ENCODE peak calls at places on chromosomes 7 and 10, in four cellular contexts. B is Panc1, S is thyroid gland, K is upper lobe of right lung. Z is an unnamed sample.

GRCh38 chr10:30079423-30079822 is 20.0 kb upstream of the JCAD start:
- DNase-seq in B (no peak), S (no peak), K (no peak), Z (no peak)

GRCh38 chr10:96407560-96408069 is 48.8 kb upstream of the OPALIN start:
- DNase-seq in B (no peak), S (no peak), K (no peak), Z (no peak)

GRCh38 chr7:138879356-138879755 is 81.4 kb upstream of the ATP6V0A4 start:
- DNase-seq in B (no peak), S (no peak), K (no peak), Z (no peak)

GRCh38 chr7:73703985-73704639 is 15.4 kb downstream of the STX1A start:
- DNase-seq in B (no peak), S (no peak), K (peak), Z (peak)

GRCh38 chr10:129530486-129531065 is 63.5 kb downstream of the MGMT start:
- DNase-seq in B (no peak), S (no peak), K (no peak), Z (no peak)

GRCh38 chr10:1149793-1150637 is 93.8 kb downstream of the WDR37 start:
- DNase-seq in B (no peak), S (no peak), K (peak), Z (no peak)

GRCh38 chr10:86599729-86600128 is 54.6 kb upstream of the OPN4 start:
- DNase-seq in B (no peak), S (no peak), K (no peak), Z (no peak)

GRCh38 chr10:33772370-33773331 is 438.2 kb upstream of the NRP1 start:
- DNase-seq in B (no peak), S (peak), K (no peak), Z (no peak)

GRCh38 chr10:50990568-50991495 is 83.5 kb upstream of the PRKG1 start:
- DNase-seq in B (no peak), S (peak), K (peak), Z (peak)

GRCh38 chr7:22554184-22554583 is 54.2 kb upstream of the STEAP1B start:
- DNase-seq in B (no peak), S (no peak), K (no peak), Z (no peak)

GRCh38 chr10:34598972-34599371 is 216.1 kb downstream of the PARD3 start:
- DNase-seq in B (no peak), S (no peak), K (no peak), Z (no peak)

GRCh38 chr7:3043544-3044395 is at the start of gene CARD11:
- DNase-seq in B (no peak), S (no peak), K (no peak), Z (no peak)

GRCh38 chr10:52436664-52437063 is 122.6 kb downstream of the DKK1 start:
- DNase-seq in B (no peak), S (no peak), K (no peak), Z (no peak)

GRCh38 chr7:108015740-108016139 is 12.8 kb upstream of the LAMB1 start:
- DNase-seq in B (no peak), S (no peak), K (no peak), Z (no peak)

GRCh38 chr10:118742787-118743186 is 12.0 kb downstream of the CACUL1 start:
- DNase-seq in B (no peak), S (no peak), K (no peak), Z (no peak)

GRCh38 chr7:605661-606450 is 86.2 kb upstream of the PDGFA start:
- DNase-seq in B (no peak), S (no peak), K (no peak), Z (no peak)

GRCh38 chr10:118687472-118687871 is 67.3 kb downstream of the CACUL1 start:
- DNase-seq in B (no peak), S (no peak), K (no peak), Z (no peak)

GRCh38 chr10:8369666-8370065 is 315.2 kb downstream of the GATA3 start:
- DNase-seq in B (no peak), S (no peak), K (no peak), Z (no peak)

DNA sequence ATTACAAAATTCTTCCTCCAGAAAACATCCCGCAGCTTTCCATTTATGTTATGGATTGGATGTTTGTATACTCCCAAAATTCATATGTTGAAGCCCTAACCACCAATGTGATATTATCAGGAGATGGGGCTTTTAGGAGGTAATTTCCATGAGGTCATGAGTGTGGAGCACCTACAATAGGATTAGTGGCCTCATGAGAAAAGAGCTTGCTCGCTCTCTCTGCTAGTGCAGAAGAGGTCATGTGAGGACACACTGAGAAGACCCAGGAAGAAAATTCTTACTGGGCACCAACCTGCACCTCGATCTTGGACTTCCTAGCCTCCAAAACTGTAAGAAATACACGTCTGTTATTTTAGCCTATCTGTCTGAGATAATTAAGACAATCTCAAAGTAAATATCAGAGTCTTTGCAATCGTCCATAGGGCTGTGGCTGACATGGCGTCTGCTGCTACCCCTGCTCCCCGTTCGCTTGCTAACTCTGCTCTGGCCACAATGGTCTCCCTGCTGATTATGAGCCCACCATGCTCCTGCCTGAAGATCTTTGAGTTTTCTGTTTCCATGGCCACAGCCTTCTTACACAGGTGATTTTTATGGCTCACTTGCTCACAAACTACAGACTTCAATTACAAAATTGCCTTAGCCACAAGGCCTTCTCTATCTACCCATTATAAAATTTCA is 333.3 kb downstream of the CACNA2D1 start:
- DNase-seq in B (no peak), S (no peak), K (no peak), Z (no peak)
- H3K4me3 ChIP-seq in B (no peak), S (no peak), K (no peak), Z (no peak)

DNA sequence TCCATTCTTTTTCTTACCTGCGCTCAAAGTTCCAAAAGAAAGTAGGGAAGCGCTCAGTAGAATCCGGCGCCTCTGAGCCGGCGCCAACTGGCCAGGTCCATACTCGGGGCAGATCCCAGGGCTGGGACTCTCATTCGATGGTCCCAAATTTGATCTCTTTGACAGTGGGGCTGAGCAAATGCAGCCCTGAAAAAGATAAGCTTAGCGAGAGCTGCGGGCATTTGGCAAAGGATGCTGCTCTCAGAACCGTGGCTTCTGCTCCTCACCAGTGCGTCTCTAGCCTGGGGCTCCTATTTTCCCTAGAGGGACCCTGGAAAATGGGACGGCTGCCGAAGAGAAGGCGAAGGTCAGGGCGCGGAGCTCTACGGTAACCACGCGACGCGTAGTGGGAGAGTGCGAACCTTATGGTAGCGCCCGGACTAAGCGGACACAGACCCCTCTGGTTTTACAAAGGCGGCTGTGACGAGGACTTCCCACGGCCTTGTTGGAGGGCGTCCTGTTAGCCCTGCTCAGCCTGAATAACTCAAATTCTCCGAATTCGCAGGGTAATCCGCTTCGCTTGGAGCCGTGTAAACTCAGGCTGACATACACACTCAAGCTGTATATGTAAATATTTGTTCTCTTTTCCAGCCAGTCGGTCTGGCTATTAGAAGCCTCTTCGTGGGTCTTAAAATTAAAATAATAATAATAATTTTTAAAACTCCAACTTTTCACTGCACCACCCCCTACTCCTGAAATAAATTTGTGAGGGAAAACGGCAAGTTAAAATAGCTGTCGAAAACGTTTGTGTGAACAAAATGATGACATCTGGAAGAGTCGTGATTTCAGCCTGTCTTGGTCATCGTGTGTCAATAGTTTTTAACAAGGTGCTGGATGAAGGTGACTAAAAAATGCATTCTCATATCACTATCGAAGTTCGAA is 856 bp upstream of the TBX20 start:
- DNase-seq in B (no peak), S (no peak), K (no peak), Z (no peak)
- H3K4me3 ChIP-seq in B (no peak), S (peak), K (peak), Z (peak)

GRCh38 chr10:78435484-78436222 is 402.0 kb downstream of the RPS24 start:
- DNase-seq in B (no peak), S (no peak), K (no peak), Z (no peak)

GRCh38 chr10:78434886-78435285 is 401.2 kb downstream of the RPS24 start:
- DNase-seq in B (no peak), S (no peak), K (no peak), Z (no peak)

GRCh38 chr10:78432582-78432981 is 398.9 kb downstream of the RPS24 start:
- DNase-seq in B (no peak), S (no peak), K (no peak), Z (no peak)

GRCh38 chr10:78433722-78434535 is 400.3 kb downstream of the RPS24 start:
- DNase-seq in B (no peak), S (peak), K (no peak), Z (no peak)

DNA sequence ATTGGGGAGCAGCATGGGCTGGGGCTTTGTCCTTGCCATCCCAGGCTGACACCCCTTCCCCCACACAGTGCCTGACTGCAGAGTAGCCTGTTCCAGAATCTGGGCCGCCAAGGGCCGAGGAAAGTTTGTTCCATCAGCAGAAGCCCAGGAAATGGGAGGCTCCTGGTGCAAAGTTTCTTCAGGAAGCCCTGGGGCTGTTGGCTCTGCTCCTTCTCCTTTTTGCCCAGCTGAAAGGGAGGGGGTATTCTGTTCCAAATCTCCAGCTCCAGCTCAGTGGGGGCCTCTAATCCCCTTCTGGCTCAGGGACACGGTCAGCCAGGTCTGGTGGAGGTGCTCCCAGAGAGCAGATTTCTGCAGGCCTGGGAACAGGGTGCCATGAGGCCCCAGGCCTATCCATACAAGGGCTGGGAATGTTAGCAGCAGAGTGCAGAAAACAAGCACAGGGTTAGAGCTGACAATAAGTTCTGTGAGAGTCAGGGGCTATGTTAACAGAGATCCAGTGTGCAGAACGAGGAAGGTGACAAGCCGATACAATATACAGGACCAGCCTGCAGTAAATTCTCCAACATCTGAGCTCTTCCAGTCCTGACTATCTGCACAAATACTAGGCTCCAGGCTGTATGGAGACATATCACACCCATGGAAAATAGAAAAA is 399.5 kb downstream of the RPS24 start:
- DNase-seq in B (no peak), S (no peak), K (no peak), Z (no peak)
- H3K4me3 ChIP-seq in B (no peak), S (no peak), K (no peak), Z (no peak)

GRCh38 chr7:83946801-83947200 is 247.8 kb downstream of the SEMA3A start:
- DNase-seq in B (no peak), S (no peak), K (no peak), Z (no peak)

GRCh38 chr7:83941300-83941699 is 253.3 kb downstream of the SEMA3A start:
- DNase-seq in B (no peak), S (no peak), K (no peak), Z (no peak)

GRCh38 chr7:83947260-83947659 is 247.3 kb downstream of the SEMA3A start:
- DNase-seq in B (no peak), S (no peak), K (no peak), Z (no peak)
- H3K4me3 ChIP-seq in B (no peak), S (no peak), K (no peak), Z (no peak)

DNA sequence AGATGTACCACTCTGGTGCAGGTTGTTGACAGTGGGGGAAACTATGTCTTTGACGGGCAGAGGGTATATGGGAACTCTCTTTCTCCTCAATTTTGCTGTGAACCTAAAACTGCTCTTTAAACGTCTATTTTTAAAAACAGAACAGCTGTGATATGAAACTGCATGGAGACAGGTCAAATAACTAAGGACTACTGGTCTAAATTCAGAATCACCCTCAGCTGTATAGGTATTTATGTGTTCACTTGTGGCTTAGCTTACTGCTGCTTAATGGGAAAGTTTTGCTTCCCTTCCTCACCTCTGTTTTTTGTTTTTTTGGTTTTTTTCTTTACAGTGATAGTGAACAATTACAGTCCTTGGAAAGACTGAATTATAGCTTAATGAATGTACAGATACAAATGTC is 86.9 kb upstream of the STRIP2 start:
- DNase-seq in B (no peak), S (no peak), K (no peak), Z (no peak)
- H3K4me3 ChIP-seq in B (no peak), S (no peak), K (no peak), Z (no peak)

DNA sequence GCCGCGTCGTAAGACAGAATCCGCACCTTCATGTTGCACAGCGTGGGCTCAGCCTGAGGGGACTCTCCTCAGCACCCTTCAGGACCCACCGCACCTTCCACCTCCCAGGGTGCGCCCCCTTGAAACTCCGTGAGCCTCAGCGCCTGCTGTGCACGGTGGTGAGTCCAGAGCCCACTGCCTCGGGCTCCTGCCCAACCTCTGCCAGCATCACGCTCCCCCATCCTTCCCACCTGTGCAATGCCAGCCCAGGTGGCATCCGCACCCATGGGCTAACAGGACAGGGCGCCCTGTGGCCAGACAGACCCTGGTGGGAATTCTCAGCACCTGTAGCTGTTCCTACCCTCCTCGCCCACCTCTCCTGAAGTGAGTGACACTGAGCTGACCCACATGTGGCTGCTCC is 96.4 kb downstream of the DYNC2I1 start:
- DNase-seq in B (no peak), S (no peak), K (no peak), Z (no peak)
- H3K4me3 ChIP-seq in B (no peak), S (no peak), K (no peak), Z (no peak)

GRCh38 chr10:110226555-110226925 is 19.1 kb downstream of the MXI1 start:
- DNase-seq in B (no peak), S (peak), K (peak), Z (peak)
- H3K4me3 ChIP-seq in B (peak), S (peak), K (peak), Z (peak)

DNA sequence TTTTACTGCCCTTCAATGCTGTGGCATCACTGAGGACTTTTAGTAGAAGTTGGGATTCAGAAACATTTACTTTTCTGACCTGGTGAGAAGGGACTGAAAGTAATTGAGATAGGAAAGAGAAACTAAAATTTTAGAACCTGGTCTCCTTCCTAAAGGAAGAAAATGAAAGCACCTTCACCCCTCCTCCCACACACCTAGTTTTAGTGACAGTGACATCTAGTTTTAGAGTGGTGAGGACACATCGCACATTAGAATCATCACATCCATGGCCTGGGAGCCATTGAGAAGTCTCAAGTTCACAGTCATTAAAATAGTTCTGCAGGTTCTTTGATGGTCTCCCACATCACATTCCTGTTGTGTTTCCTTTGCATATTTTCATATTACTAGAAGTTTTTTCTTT is 16.1 kb downstream of the TAS2R41 start:
- DNase-seq in B (no peak), S (no peak), K (no peak), Z (no peak)
- H3K4me3 ChIP-seq in B (no peak), S (no peak), K (no peak), Z (no peak)